ENCODE peak calls at places on chromosomes 12 and 14, in five cellular contexts. One of them, this sample, is unnamed.

GRCh38 chr14:54676822-54677708 is 110.1 kb downstream of the SAMD4A start:
- DNase-seq in sigmoid colon: no peak
- DNase-seq in brain microvascular endothelial cell: peak; percentile 92
- DNase-seq in mesothelial cell of epicardium: no peak
- DNase-seq in osteoblast: peak; percentile 94
- DNase-seq in this sample: peak; percentile 91

GRCh38 chr12:123089631-123090353 is 61.1 kb downstream of the PITPNM2 start:
- DNase-seq in brain microvascular endothelial cell: peak; percentile 96
- DNase-seq in sigmoid colon: no peak
- DNase-seq in osteoblast: peak; percentile 95
- DNase-seq in mesothelial cell of epicardium: no peak
- DNase-seq in this sample: no peak

GRCh38 chr14:92754956-92755355 is 6.5 kb upstream of the LGMN start:
- DNase-seq in mesothelial cell of epicardium: no peak
- DNase-seq in osteoblast: no peak
- DNase-seq in sigmoid colon: no peak
- DNase-seq in brain microvascular endothelial cell: no peak
- DNase-seq in this sample: no peak

GRCh38 chr12:101536069-101536674 is 58.6 kb upstream of the MYBPC1 start:
- DNase-seq in osteoblast: no peak
- DNase-seq in brain microvascular endothelial cell: no peak
- DNase-seq in mesothelial cell of epicardium: no peak
- DNase-seq in sigmoid colon: no peak
- DNase-seq in this sample: no peak

GRCh38 chr14:56271988-56272387 is 153.8 kb downstream of the PELI2 start:
- DNase-seq in osteoblast: no peak
- DNase-seq in brain microvascular endothelial cell: peak; percentile 71
- DNase-seq in sigmoid colon: no peak
- DNase-seq in mesothelial cell of epicardium: no peak
- DNase-seq in this sample: peak; percentile 83

GRCh38 chr12:92224685-92225331 is 79.2 kb upstream of the BTG1 start:
- DNase-seq in mesothelial cell of epicardium: no peak
- DNase-seq in sigmoid colon: no peak
- DNase-seq in osteoblast: peak; percentile 60
- DNase-seq in brain microvascular endothelial cell: peak; percentile 48
- DNase-seq in this sample: no peak

GRCh38 chr12:51368640-51369517 is 22.3 kb downstream of the GALNT6 start:
- DNase-seq in mesothelial cell of epicardium: no peak
- DNase-seq in sigmoid colon: no peak
- DNase-seq in brain microvascular endothelial cell: peak; percentile 82
- DNase-seq in osteoblast: no peak
- DNase-seq in this sample: no peak

GRCh38 chr14:101962503-101962874 is 1.9 kb upstream of the DYNC1H1 start:
- DNase-seq in mesothelial cell of epicardium: no peak
- DNase-seq in sigmoid colon: peak; percentile 93
- DNase-seq in osteoblast: peak; percentile 96
- DNase-seq in brain microvascular endothelial cell: peak; percentile 92
- DNase-seq in this sample: peak; percentile 97

GRCh38 chr12:96365604-96366230 is 34.5 kb downstream of the CDK17 start:
- DNase-seq in sigmoid colon: no peak
- DNase-seq in mesothelial cell of epicardium: no peak
- DNase-seq in brain microvascular endothelial cell: no peak
- DNase-seq in osteoblast: no peak
- DNase-seq in this sample: no peak

GRCh38 chr12:19695244-19696098 is 256.2 kb downstream of the AEBP2 start:
- DNase-seq in osteoblast: peak; percentile 53
- DNase-seq in sigmoid colon: no peak
- DNase-seq in mesothelial cell of epicardium: no peak
- DNase-seq in brain microvascular endothelial cell: no peak
- DNase-seq in this sample: no peak

GRCh38 chr12:26122681-26123481 is 2.0 kb downstream of the BHLHE41 start:
- DNase-seq in osteoblast: peak; percentile 96
- DNase-seq in mesothelial cell of epicardium: no peak
- DNase-seq in sigmoid colon: peak; percentile 92
- DNase-seq in brain microvascular endothelial cell: peak; percentile 74
- DNase-seq in this sample: peak; percentile 75

GRCh38 chr12:92552412-92553108 is 150.2 kb upstream of the PLEKHG7 start:
- DNase-seq in brain microvascular endothelial cell: no peak
- DNase-seq in sigmoid colon: no peak
- DNase-seq in mesothelial cell of epicardium: no peak
- DNase-seq in osteoblast: no peak
- DNase-seq in this sample: no peak

GRCh38 chr12:127145929-127146789 is 1120.8 kb upstream of the TMEM132C start:
- DNase-seq in brain microvascular endothelial cell: peak; percentile 52
- DNase-seq in osteoblast: peak; percentile 97
- DNase-seq in sigmoid colon: peak; percentile 83
- DNase-seq in mesothelial cell of epicardium: no peak
- DNase-seq in this sample: peak; percentile 56

GRCh38 chr14:34465069-34465859 is 3.2 kb upstream of the SPTSSA start:
- DNase-seq in brain microvascular endothelial cell: peak; percentile 21
- DNase-seq in mesothelial cell of epicardium: no peak
- DNase-seq in sigmoid colon: no peak
- DNase-seq in osteoblast: no peak
- DNase-seq in this sample: peak; percentile 91

GRCh38 chr12:113744802-113745395 is 221.2 kb downstream of the RBM19 start:
- DNase-seq in sigmoid colon: no peak
- DNase-seq in mesothelial cell of epicardium: no peak
- DNase-seq in osteoblast: no peak
- DNase-seq in brain microvascular endothelial cell: no peak
- DNase-seq in this sample: no peak

GRCh38 chr12:49089831-49090773 is 4.5 kb downstream of the DHH start:
- DNase-seq in sigmoid colon: no peak
- DNase-seq in brain microvascular endothelial cell: no peak
- DNase-seq in osteoblast: peak; percentile 91
- DNase-seq in mesothelial cell of epicardium: no peak
- DNase-seq in this sample: peak; percentile 55

GRCh38 chr14:103288076-103288766 is 45.8 kb upstream of the EIF5 start:
- DNase-seq in sigmoid colon: peak; percentile 38
- DNase-seq in osteoblast: no peak
- DNase-seq in brain microvascular endothelial cell: no peak
- DNase-seq in mesothelial cell of epicardium: no peak
- DNase-seq in this sample: no peak

GRCh38 chr14:99196310-99196650 is 75.7 kb downstream of the BCL11B start:
- DNase-seq in osteoblast: no peak
- DNase-seq in mesothelial cell of epicardium: no peak
- DNase-seq in sigmoid colon: no peak
- DNase-seq in brain microvascular endothelial cell: no peak
- DNase-seq in this sample: no peak
- TF ChIP-seq CTCF in osteoblast: no peak
- TF ChIP-seq CTCF in mesothelial cell of epicardium: no peak
- TF ChIP-seq CTCF in sigmoid colon: no peak
- TF ChIP-seq CTCF in brain microvascular endothelial cell: no peak
- TF ChIP-seq CTCF in this sample: no peak

GRCh38 chr12:57693659-57694458 is at the start of gene OS9:
- DNase-seq in sigmoid colon: peak; percentile 99
- DNase-seq in mesothelial cell of epicardium: peak; percentile 94
- DNase-seq in brain microvascular endothelial cell: peak; percentile 100
- DNase-seq in osteoblast: peak; percentile 96
- DNase-seq in this sample: peak; percentile 100
- TF ChIP-seq CTCF in sigmoid colon: peak; percentile 84
- TF ChIP-seq CTCF in mesothelial cell of epicardium: peak; percentile 72
- TF ChIP-seq CTCF in brain microvascular endothelial cell: peak; percentile 86
- TF ChIP-seq CTCF in osteoblast: peak; percentile 83
- TF ChIP-seq CTCF in this sample: peak; percentile 80

GRCh38 chr14:77151245-77151644 is 9.7 kb upstream of the ZDHHC22 start:
- DNase-seq in osteoblast: peak; percentile 81
- DNase-seq in mesothelial cell of epicardium: no peak
- DNase-seq in sigmoid colon: peak; percentile 17
- DNase-seq in brain microvascular endothelial cell: no peak
- DNase-seq in this sample: peak; percentile 57
- TF ChIP-seq CTCF in osteoblast: peak; percentile 60
- TF ChIP-seq CTCF in mesothelial cell of epicardium: no peak
- TF ChIP-seq CTCF in sigmoid colon: no peak
- TF ChIP-seq CTCF in brain microvascular endothelial cell: peak; percentile 81
- TF ChIP-seq CTCF in this sample: peak; percentile 80

DNA sequence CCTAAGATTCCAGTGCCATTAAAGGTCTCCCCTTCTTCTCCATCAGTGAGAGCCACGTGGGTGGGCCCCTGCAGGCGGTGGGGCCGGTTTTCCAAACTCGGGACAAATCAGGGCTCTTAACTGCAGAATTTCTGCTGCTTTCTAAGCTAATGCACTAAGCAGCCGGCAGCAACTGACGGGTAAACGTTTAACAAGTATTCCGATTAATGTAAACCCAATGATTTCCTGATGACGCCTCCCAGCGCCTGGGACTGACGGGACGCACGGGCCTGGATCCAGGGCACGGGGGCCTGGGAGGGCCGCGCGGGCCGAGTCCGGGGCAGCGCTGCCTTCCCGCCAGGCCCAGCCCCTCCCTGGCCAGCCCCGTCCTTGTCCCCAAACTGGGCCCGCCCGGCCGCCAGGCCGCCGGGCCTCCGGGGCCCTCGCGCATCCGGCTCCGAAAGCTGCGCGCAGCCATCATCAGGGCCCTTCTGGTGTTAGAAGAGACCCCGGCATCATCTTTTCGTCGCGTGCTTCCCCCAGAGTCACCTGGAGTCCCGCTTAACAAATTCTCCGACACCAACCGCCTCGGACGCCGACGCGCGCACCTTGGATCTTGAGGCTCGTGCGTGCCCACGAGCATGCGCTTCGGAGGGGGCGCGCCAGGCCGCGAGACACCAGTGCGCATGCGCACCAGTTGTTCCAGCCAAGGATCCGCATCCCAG is at the start of gene MLH3:
- DNase-seq in sigmoid colon: peak; percentile 92
- DNase-seq in brain microvascular endothelial cell: peak; percentile 38
- DNase-seq in osteoblast: peak; percentile 93
- DNase-seq in mesothelial cell of epicardium: peak; percentile 74
- DNase-seq in this sample: peak; percentile 89
- TF ChIP-seq CTCF in sigmoid colon: no peak
- TF ChIP-seq CTCF in brain microvascular endothelial cell: no peak
- TF ChIP-seq CTCF in osteoblast: no peak
- TF ChIP-seq CTCF in mesothelial cell of epicardium: no peak
- TF ChIP-seq CTCF in this sample: no peak

DNA sequence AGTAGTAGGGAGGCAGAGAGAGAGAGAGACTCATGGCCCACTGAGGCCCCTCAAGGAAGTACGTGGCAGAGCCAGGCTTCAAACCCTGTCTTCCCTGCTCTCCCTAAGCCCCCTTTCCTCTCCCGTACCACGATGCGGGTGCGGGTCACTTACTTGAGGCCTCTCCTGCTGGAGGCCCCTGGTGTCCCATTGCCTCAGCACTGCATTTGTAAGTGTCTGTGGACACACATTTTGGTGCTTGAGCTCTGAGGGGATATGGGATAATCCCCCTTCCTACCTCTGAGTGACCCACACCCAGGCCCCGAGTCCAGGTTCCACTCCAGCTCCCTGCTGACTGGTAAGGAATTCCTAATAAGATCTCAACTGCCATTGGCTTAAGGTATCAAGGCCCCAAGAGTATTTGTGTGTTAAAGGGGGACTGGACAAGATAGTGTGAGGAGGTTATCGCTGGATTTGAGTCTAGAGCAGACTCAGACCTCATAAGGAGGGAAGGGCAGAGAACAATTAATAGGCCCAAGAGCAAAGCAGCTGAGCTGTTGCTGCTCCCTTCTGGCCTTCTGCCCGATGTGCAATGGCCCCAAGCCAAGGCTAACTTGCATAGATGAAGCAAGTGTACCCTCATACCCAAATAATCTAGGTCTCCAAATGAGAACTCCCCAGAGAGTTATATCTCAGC is 71.9 kb downstream of the CRACR2A start:
- DNase-seq in brain microvascular endothelial cell: peak; percentile 24
- DNase-seq in sigmoid colon: no peak
- DNase-seq in mesothelial cell of epicardium: no peak
- DNase-seq in osteoblast: no peak
- DNase-seq in this sample: no peak
- TF ChIP-seq CTCF in brain microvascular endothelial cell: peak; percentile 48
- TF ChIP-seq CTCF in sigmoid colon: no peak
- TF ChIP-seq CTCF in mesothelial cell of epicardium: no peak
- TF ChIP-seq CTCF in osteoblast: no peak
- TF ChIP-seq CTCF in this sample: no peak